ENCODE peak calls at places on chromosomes 6 and 20, in eight cellular contexts. H is endodermal cell, O is endothelial cell of umbilical vein, S is lung, L is H9, C is cardiac muscle cell, M is psoas muscle, B is lower lobe of right lung. A is an unnamed sample.
A peak's percentile ranks its signal among the peaks of the same experiment; 100 is the strongest.

GRCh38 chr6:33297956-33298772 is 578 bp downstream of the RGL2 start:
- DNase-seq in H (peak; percentile 95), O (peak; percentile 55), S (peak; percentile 83), L (peak; percentile 91), C (peak; percentile 87), M (peak; percentile 78), B (peak; percentile 78), A (peak; percentile 59)

GRCh38 chr6:39079726-39080125 is 31.1 kb downstream of the GLP1R start:
- DNase-seq in H (peak; percentile 11), O (no peak), S (no peak), L (no peak), C (no peak), M (no peak), B (no peak), A (no peak)

GRCh38 chr20:50379049-50379990 is 130.9 kb upstream of the PTPN1 start:
- DNase-seq in H (no peak), O (peak; percentile 78), S (peak; percentile 92), L (no peak), C (peak; percentile 98), M (peak; percentile 98), B (peak; percentile 92), A (peak; percentile 98)

GRCh38 chr6:170225852-170226417 is 64.9 kb downstream of the DLL1 start:
- DNase-seq in H (no peak), O (peak; percentile 47), S (no peak), L (no peak), C (no peak), M (peak; percentile 68), B (no peak), A (peak; percentile 86)

GRCh38 chr6:77456531-77457248 is 6.6 kb downstream of the HTR1B start:
- DNase-seq in H (peak; percentile 67), O (peak; percentile 96), S (no peak), L (peak; percentile 40), C (peak; percentile 98), M (no peak), B (no peak), A (no peak)

GRCh38 chr6:29679962-29680361 is 990 bp downstream of the ZFP57 start:
- DNase-seq in H (no peak), O (no peak), S (no peak), L (no peak), C (no peak), M (no peak), B (no peak), A (no peak)

GRCh38 chr6:157075549-157076426 is 247.5 kb downstream of the TMEM242 start:
- DNase-seq in H (no peak), O (no peak), S (no peak), L (no peak), C (no peak), M (no peak), B (no peak), A (no peak)

GRCh38 chr6:23533954-23534725 is 591.9 kb upstream of the NRSN1 start:
- DNase-seq in H (no peak), O (no peak), S (no peak), L (no peak), C (peak; percentile 44), M (no peak), B (no peak), A (peak; percentile 20)

GRCh38 chr20:63496404-63497120 is 2.3 kb downstream of the EEF1A2 start:
- DNase-seq in H (no peak), O (no peak), S (no peak), L (peak; percentile 35), C (peak; percentile 23), M (peak; percentile 59), B (no peak), A (peak; percentile 34)

GRCh38 chr6:152273638-152274037 is 363.5 kb downstream of the SYNE1 start:
- DNase-seq in H (peak; percentile 84), O (no peak), S (no peak), L (peak; percentile 73), C (peak; percentile 24), M (peak; percentile 68), B (no peak), A (peak; percentile 43)

GRCh38 chr6:33132121-33132524 is 56.3 kb downstream of the HLA-DPB1 start:
- DNase-seq in H (no peak), O (no peak), S (no peak), L (no peak), C (peak; percentile 3), M (no peak), B (peak; percentile 48), A (no peak)

GRCh38 chr6:150008588-150008987 is 16.7 kb downstream of the RAET1L start:
- DNase-seq in H (peak; percentile 26), O (no peak), S (no peak), L (no peak), C (no peak), M (no peak), B (no peak), A (no peak)

GRCh38 chr6:36443951-36444428 is 1.2 kb downstream of the KCTD20 start:
- DNase-seq in H (peak; percentile 75), O (peak; percentile 36), S (no peak), L (peak; percentile 49), C (no peak), M (no peak), B (no peak), A (no peak)

GRCh38 chr6:35427851-35428321 is 24.3 kb upstream of the FANCE start:
- DNase-seq in H (no peak), O (peak; percentile 53), S (no peak), L (no peak), C (peak; percentile 31), M (no peak), B (no peak), A (no peak)

GRCh38 chr6:83505376-83505775 is 7.0 kb upstream of the PRSS35 start:
- DNase-seq in H (no peak), O (no peak), S (no peak), L (no peak), C (peak; percentile 21), M (no peak), B (no peak), A (no peak)

GRCh38 chr6:5076931-5077330 is 8.2 kb upstream of the PPP1R3G start:
- DNase-seq in H (no peak), O (no peak), S (no peak), L (no peak), C (no peak), M (no peak), B (no peak), A (no peak)

GRCh38 chr6:5078121-5078695 is 6.9 kb upstream of the PPP1R3G start:
- DNase-seq in H (no peak), O (peak; percentile 24), S (no peak), L (no peak), C (no peak), M (no peak), B (no peak), A (no peak)

GRCh38 chr6:5071216-5071615 is 13.9 kb upstream of the PPP1R3G start:
- DNase-seq in H (no peak), O (no peak), S (no peak), L (no peak), C (no peak), M (no peak), B (no peak), A (no peak)

GRCh38 chr6:5072440-5072839 is 12.7 kb upstream of the PPP1R3G start:
- DNase-seq in H (no peak), O (no peak), S (no peak), L (no peak), C (no peak), M (no peak), B (no peak), A (no peak)

GRCh38 chr6:5073992-5074391 is 11.1 kb upstream of the PPP1R3G start:
- DNase-seq in H (no peak), O (no peak), S (no peak), L (no peak), C (no peak), M (no peak), B (no peak), A (no peak)
- H3K4me1 ChIP-seq in H (no peaks in the 10 kb centered on the region), O (no peaks in the 10 kb centered on the region), S (no peaks in the 10 kb centered on the region), L (no peaks in the 10 kb centered on the region), C (no peaks in the 10 kb centered on the region), M (no peaks in the 10 kb centered on the region), B (no peaks in the 10 kb centered on the region), A (no peaks in the 10 kb centered on the region)

DNA sequence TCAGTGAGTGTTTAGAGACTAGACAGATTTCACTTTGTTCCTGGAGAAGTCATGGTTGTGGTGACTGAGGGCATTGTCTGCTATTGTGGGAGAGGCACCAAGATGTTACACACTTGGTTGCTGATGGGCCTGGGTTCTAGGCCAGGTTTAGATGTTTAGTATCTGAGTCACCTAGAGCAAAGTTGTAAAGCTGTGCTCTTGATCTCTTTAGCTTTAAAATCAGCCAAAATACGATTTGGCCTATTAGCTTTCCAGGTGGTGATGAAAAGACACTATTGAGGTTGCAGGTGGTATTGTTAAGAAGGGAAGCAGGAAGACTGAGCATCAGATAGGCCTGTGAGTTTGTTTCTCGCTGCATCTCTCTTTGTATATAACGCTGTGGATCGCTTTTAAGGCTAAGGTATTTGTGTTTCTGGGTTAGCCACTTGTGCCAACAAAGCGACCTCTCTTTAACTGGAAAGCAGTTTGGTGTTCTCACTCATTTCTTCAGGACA is 48.6 kb downstream of the FOXO3 start:
- DNase-seq in H (no peak), O (no peak), S (no peak), L (no peak), C (no peak), M (no peak), B (no peak), A (no peak)
- H3K27ac ChIP-seq in H (no peak overlapping the region), O (no peak overlapping the region), S (no peak overlapping the region), L (no peak overlapping the region), C (peak overlapping the region; percentile 21), M (peak overlapping the region; percentile 77), B (no peak overlapping the region), A (no peak overlapping the region)

DNA sequence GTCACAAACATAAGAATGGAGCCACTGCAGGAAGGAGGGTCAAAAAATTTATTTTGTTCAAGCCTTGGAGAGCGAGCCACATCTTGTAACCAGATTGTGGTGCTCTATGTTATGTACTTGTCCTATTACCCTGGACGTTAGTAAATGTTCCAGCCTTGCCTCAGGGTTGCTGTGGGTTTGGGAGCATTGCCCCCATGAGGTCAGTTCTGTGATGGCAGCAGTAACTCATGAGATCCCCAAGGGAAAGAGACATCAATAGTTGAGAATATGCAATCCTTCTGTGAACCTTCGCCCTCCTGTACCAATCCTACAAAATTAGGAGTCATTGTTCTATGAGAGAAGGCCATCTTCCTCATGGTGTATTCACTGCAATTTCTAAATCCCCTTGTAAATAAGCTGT is 16.4 kb upstream of the CFAP206 start:
- DNase-seq in H (peak; percentile 85), O (peak; percentile 36), S (no peak), L (peak; percentile 68), C (peak; percentile 52), M (no peak), B (no peak), A (peak; percentile 23)
- TF ChIP-seq CTCF in H (peak; percentile 80), O (peak; percentile 16), S (no peak), L (peak; percentile 76), C (peak; percentile 55), M (no peak), B (no peak), A (peak; percentile 9)

GRCh38 chr6:25456656-25457055 is 177.5 kb downstream of the CARMIL1 start:
- DNase-seq in H (no peak), O (no peak), S (no peak), L (no peak), C (no peak), M (no peak), B (no peak), A (no peak)

GRCh38 chr6:25452027-25452426 is 172.9 kb downstream of the CARMIL1 start:
- DNase-seq in H (no peak), O (no peak), S (no peak), L (no peak), C (no peak), M (no peak), B (no peak), A (no peak)

GRCh38 chr6:25454141-25454540 is 175.0 kb downstream of the CARMIL1 start:
- DNase-seq in H (no peak), O (no peak), S (no peak), L (no peak), C (peak; percentile 13), M (no peak), B (no peak), A (no peak)

GRCh38 chr6:25457519-25457918 is 178.3 kb downstream of the CARMIL1 start:
- DNase-seq in H (no peak), O (no peak), S (no peak), L (no peak), C (no peak), M (no peak), B (no peak), A (no peak)

GRCh38 chr6:25456249-25456648 is 177.1 kb downstream of the CARMIL1 start:
- DNase-seq in H (no peak), O (no peak), S (no peak), L (no peak), C (no peak), M (no peak), B (no peak), A (no peak)
- H3K4me1 ChIP-seq in H (peaks cover 3% of the 10 kb centered on the region), O (no peaks in the 10 kb centered on the region), S (no peaks in the 10 kb centered on the region), L (no peaks in the 10 kb centered on the region), C (no peaks in the 10 kb centered on the region), M (no peaks in the 10 kb centered on the region), B (no peaks in the 10 kb centered on the region), A (no peaks in the 10 kb centered on the region)

A was measured in body of pancreas.